ENCODE peak calls at places on chromosomes 13 and 19, in nine cellular contexts. One of them, this sample, is unnamed.

GRCh38 chr19:17306285-17306714 is 628 bp downstream of the MRPL34 start:
- DNase-seq in endothelial cell: no peak
- DNase-seq in RWPE1: no peak
- DNase-seq in activated gamma-delta T cell treated with Interleukin-2 at 50 U/mL for 16 hours: no peak
- DNase-seq in germinal center: no peak
- DNase-seq in mucosa of gallbladder: no peak
- DNase-seq in GM23248: no peak
- DNase-seq in stimulated activated CD8-positive, alpha-beta memory T cell treated with anti-CD3 and anti-CD28 coated beads, Interleukin-2, amount 100 ng/mL, for 48 hours: no peak
- DNase-seq in retinal pigment epithelial cell: no peak
- DNase-seq in this sample: no peak

GRCh38 chr13:91024157-91024792 is 323.2 kb upstream of the MIR17HG start:
- DNase-seq in endothelial cell: no peak
- DNase-seq in RWPE1: no peak
- DNase-seq in activated gamma-delta T cell treated with Interleukin-2 at 50 U/mL for 16 hours: no peak
- DNase-seq in germinal center: no peak
- DNase-seq in mucosa of gallbladder: no peak
- DNase-seq in GM23248: no peak
- DNase-seq in stimulated activated CD8-positive, alpha-beta memory T cell treated with anti-CD3 and anti-CD28 coated beads, Interleukin-2, amount 100 ng/mL, for 48 hours: no peak
- DNase-seq in retinal pigment epithelial cell: no peak
- DNase-seq in this sample: no peak

GRCh38 chr19:15432018-15432494 is 13.3 kb upstream of the AKAP8L start:
- DNase-seq in endothelial cell: no peak
- DNase-seq in RWPE1: no peak
- DNase-seq in activated gamma-delta T cell treated with Interleukin-2 at 50 U/mL for 16 hours: no peak
- DNase-seq in germinal center: peak
- DNase-seq in mucosa of gallbladder: no peak
- DNase-seq in GM23248: peak
- DNase-seq in stimulated activated CD8-positive, alpha-beta memory T cell treated with anti-CD3 and anti-CD28 coated beads, Interleukin-2, amount 100 ng/mL, for 48 hours: no peak
- DNase-seq in retinal pigment epithelial cell: no peak
- DNase-seq in this sample: no peak

GRCh38 chr13:51230473-51231105 is 8.4 kb downstream of the FAM124A start:
- DNase-seq in endothelial cell: peak
- DNase-seq in RWPE1: no peak
- DNase-seq in activated gamma-delta T cell treated with Interleukin-2 at 50 U/mL for 16 hours: no peak
- DNase-seq in germinal center: no peak
- DNase-seq in mucosa of gallbladder: peak
- DNase-seq in GM23248: peak
- DNase-seq in stimulated activated CD8-positive, alpha-beta memory T cell treated with anti-CD3 and anti-CD28 coated beads, Interleukin-2, amount 100 ng/mL, for 48 hours: no peak
- DNase-seq in retinal pigment epithelial cell: peak
- DNase-seq in this sample: no peak

GRCh38 chr19:10418281-10419199 is 1.8 kb upstream of the PDE4A start:
- DNase-seq in endothelial cell: no peak
- DNase-seq in RWPE1: no peak
- DNase-seq in activated gamma-delta T cell treated with Interleukin-2 at 50 U/mL for 16 hours: no peak
- DNase-seq in germinal center: no peak
- DNase-seq in mucosa of gallbladder: no peak
- DNase-seq in GM23248: peak
- DNase-seq in stimulated activated CD8-positive, alpha-beta memory T cell treated with anti-CD3 and anti-CD28 coated beads, Interleukin-2, amount 100 ng/mL, for 48 hours: no peak
- DNase-seq in retinal pigment epithelial cell: no peak
- DNase-seq in this sample: peak

GRCh38 chr19:16496613-16496983 is 404 bp downstream of the C19orf44 start:
- DNase-seq in endothelial cell: no peak
- DNase-seq in RWPE1: no peak
- DNase-seq in activated gamma-delta T cell treated with Interleukin-2 at 50 U/mL for 16 hours: no peak
- DNase-seq in germinal center: no peak
- DNase-seq in mucosa of gallbladder: peak
- DNase-seq in GM23248: peak
- DNase-seq in stimulated activated CD8-positive, alpha-beta memory T cell treated with anti-CD3 and anti-CD28 coated beads, Interleukin-2, amount 100 ng/mL, for 48 hours: no peak
- DNase-seq in retinal pigment epithelial cell: peak
- DNase-seq in this sample: no peak

GRCh38 chr13:46317120-46317519 is 69.9 kb downstream of the RUBCNL start:
- DNase-seq in endothelial cell: no peak
- DNase-seq in RWPE1: no peak
- DNase-seq in activated gamma-delta T cell treated with Interleukin-2 at 50 U/mL for 16 hours: no peak
- DNase-seq in germinal center: no peak
- DNase-seq in mucosa of gallbladder: no peak
- DNase-seq in GM23248: peak
- DNase-seq in stimulated activated CD8-positive, alpha-beta memory T cell treated with anti-CD3 and anti-CD28 coated beads, Interleukin-2, amount 100 ng/mL, for 48 hours: no peak
- DNase-seq in retinal pigment epithelial cell: no peak
- DNase-seq in this sample: no peak

GRCh38 chr13:112579310-112579843 is 8.6 kb downstream of the TUBGCP3 start:
- DNase-seq in endothelial cell: no peak
- DNase-seq in RWPE1: no peak
- DNase-seq in activated gamma-delta T cell treated with Interleukin-2 at 50 U/mL for 16 hours: no peak
- DNase-seq in germinal center: no peak
- DNase-seq in mucosa of gallbladder: no peak
- DNase-seq in GM23248: no peak
- DNase-seq in stimulated activated CD8-positive, alpha-beta memory T cell treated with anti-CD3 and anti-CD28 coated beads, Interleukin-2, amount 100 ng/mL, for 48 hours: no peak
- DNase-seq in retinal pigment epithelial cell: no peak
- DNase-seq in this sample: no peak

GRCh38 chr13:27964741-27965323 is 4.3 kb downstream of the CDX2 start:
- DNase-seq in endothelial cell: no peak
- DNase-seq in RWPE1: no peak
- DNase-seq in activated gamma-delta T cell treated with Interleukin-2 at 50 U/mL for 16 hours: no peak
- DNase-seq in germinal center: no peak
- DNase-seq in mucosa of gallbladder: no peak
- DNase-seq in GM23248: no peak
- DNase-seq in stimulated activated CD8-positive, alpha-beta memory T cell treated with anti-CD3 and anti-CD28 coated beads, Interleukin-2, amount 100 ng/mL, for 48 hours: no peak
- DNase-seq in retinal pigment epithelial cell: no peak
- DNase-seq in this sample: no peak

GRCh38 chr13:37602743-37603381 is 4.3 kb upstream of the POSTN start:
- DNase-seq in endothelial cell: no peak
- DNase-seq in RWPE1: peak
- DNase-seq in activated gamma-delta T cell treated with Interleukin-2 at 50 U/mL for 16 hours: no peak
- DNase-seq in germinal center: no peak
- DNase-seq in mucosa of gallbladder: no peak
- DNase-seq in GM23248: peak
- DNase-seq in stimulated activated CD8-positive, alpha-beta memory T cell treated with anti-CD3 and anti-CD28 coated beads, Interleukin-2, amount 100 ng/mL, for 48 hours: no peak
- DNase-seq in retinal pigment epithelial cell: no peak
- DNase-seq in this sample: no peak

GRCh38 chr13:98276486-98276885 is 99.4 kb upstream of the RNF113B start:
- DNase-seq in endothelial cell: no peak
- DNase-seq in RWPE1: no peak
- DNase-seq in activated gamma-delta T cell treated with Interleukin-2 at 50 U/mL for 16 hours: no peak
- DNase-seq in germinal center: no peak
- DNase-seq in mucosa of gallbladder: no peak
- DNase-seq in GM23248: no peak
- DNase-seq in stimulated activated CD8-positive, alpha-beta memory T cell treated with anti-CD3 and anti-CD28 coated beads, Interleukin-2, amount 100 ng/mL, for 48 hours: no peak
- DNase-seq in retinal pigment epithelial cell: no peak
- DNase-seq in this sample: no peak

GRCh38 chr13:52003551-52003950 is 7.7 kb downstream of the ATP7B start:
- DNase-seq in endothelial cell: no peak
- DNase-seq in RWPE1: no peak
- DNase-seq in activated gamma-delta T cell treated with Interleukin-2 at 50 U/mL for 16 hours: no peak
- DNase-seq in germinal center: no peak
- DNase-seq in mucosa of gallbladder: no peak
- DNase-seq in GM23248: no peak
- DNase-seq in stimulated activated CD8-positive, alpha-beta memory T cell treated with anti-CD3 and anti-CD28 coated beads, Interleukin-2, amount 100 ng/mL, for 48 hours: no peak
- DNase-seq in retinal pigment epithelial cell: no peak
- DNase-seq in this sample: peak

GRCh38 chr19:8697671-8698432 is 743 bp downstream of the ACTL9 start:
- DNase-seq in endothelial cell: no peak
- DNase-seq in RWPE1: no peak
- DNase-seq in activated gamma-delta T cell treated with Interleukin-2 at 50 U/mL for 16 hours: no peak
- DNase-seq in germinal center: no peak
- DNase-seq in mucosa of gallbladder: no peak
- DNase-seq in GM23248: no peak
- DNase-seq in stimulated activated CD8-positive, alpha-beta memory T cell treated with anti-CD3 and anti-CD28 coated beads, Interleukin-2, amount 100 ng/mL, for 48 hours: no peak
- DNase-seq in retinal pigment epithelial cell: no peak
- DNase-seq in this sample: no peak

GRCh38 chr13:94079876-94080275 is 399.6 kb downstream of the DCT start:
- DNase-seq in endothelial cell: no peak
- DNase-seq in RWPE1: no peak
- DNase-seq in activated gamma-delta T cell treated with Interleukin-2 at 50 U/mL for 16 hours: no peak
- DNase-seq in germinal center: no peak
- DNase-seq in mucosa of gallbladder: no peak
- DNase-seq in GM23248: peak
- DNase-seq in stimulated activated CD8-positive, alpha-beta memory T cell treated with anti-CD3 and anti-CD28 coated beads, Interleukin-2, amount 100 ng/mL, for 48 hours: no peak
- DNase-seq in retinal pigment epithelial cell: no peak
- DNase-seq in this sample: no peak

GRCh38 chr13:90430127-90430526 is 917.4 kb upstream of the MIR17HG start:
- DNase-seq in endothelial cell: no peak
- DNase-seq in RWPE1: no peak
- DNase-seq in activated gamma-delta T cell treated with Interleukin-2 at 50 U/mL for 16 hours: no peak
- DNase-seq in germinal center: no peak
- DNase-seq in mucosa of gallbladder: no peak
- DNase-seq in GM23248: no peak
- DNase-seq in stimulated activated CD8-positive, alpha-beta memory T cell treated with anti-CD3 and anti-CD28 coated beads, Interleukin-2, amount 100 ng/mL, for 48 hours: no peak
- DNase-seq in retinal pigment epithelial cell: no peak
- DNase-seq in this sample: no peak

GRCh38 chr13:45674908-45675307 is 27.2 kb upstream of the CBY2 start:
- DNase-seq in endothelial cell: no peak
- DNase-seq in RWPE1: peak
- DNase-seq in activated gamma-delta T cell treated with Interleukin-2 at 50 U/mL for 16 hours: no peak
- DNase-seq in germinal center: no peak
- DNase-seq in mucosa of gallbladder: no peak
- DNase-seq in GM23248: peak
- DNase-seq in stimulated activated CD8-positive, alpha-beta memory T cell treated with anti-CD3 and anti-CD28 coated beads, Interleukin-2, amount 100 ng/mL, for 48 hours: no peak
- DNase-seq in retinal pigment epithelial cell: peak
- DNase-seq in this sample: no peak

GRCh38 chr19:46080561-46080960 is 39.8 kb upstream of the IGFL4 start:
- DNase-seq in endothelial cell: no peak
- DNase-seq in RWPE1: no peak
- DNase-seq in activated gamma-delta T cell treated with Interleukin-2 at 50 U/mL for 16 hours: no peak
- DNase-seq in germinal center: no peak
- DNase-seq in mucosa of gallbladder: no peak
- DNase-seq in GM23248: peak
- DNase-seq in stimulated activated CD8-positive, alpha-beta memory T cell treated with anti-CD3 and anti-CD28 coated beads, Interleukin-2, amount 100 ng/mL, for 48 hours: no peak
- DNase-seq in retinal pigment epithelial cell: no peak
- DNase-seq in this sample: no peak

GRCh38 chr13:96993660-96994029 is 631 bp downstream of the OXGR1 start:
- DNase-seq in endothelial cell: no peak
- DNase-seq in RWPE1: no peak
- DNase-seq in activated gamma-delta T cell treated with Interleukin-2 at 50 U/mL for 16 hours: no peak
- DNase-seq in germinal center: no peak
- DNase-seq in mucosa of gallbladder: no peak
- DNase-seq in GM23248: peak
- DNase-seq in stimulated activated CD8-positive, alpha-beta memory T cell treated with anti-CD3 and anti-CD28 coated beads, Interleukin-2, amount 100 ng/mL, for 48 hours: no peak
- DNase-seq in retinal pigment epithelial cell: no peak
- DNase-seq in this sample: no peak

GRCh38 chr13:98004107-98004506 is 50.6 kb downstream of the IPO5 start:
- DNase-seq in endothelial cell: no peak
- DNase-seq in RWPE1: no peak
- DNase-seq in activated gamma-delta T cell treated with Interleukin-2 at 50 U/mL for 16 hours: no peak
- DNase-seq in germinal center: no peak
- DNase-seq in mucosa of gallbladder: no peak
- DNase-seq in GM23248: no peak
- DNase-seq in stimulated activated CD8-positive, alpha-beta memory T cell treated with anti-CD3 and anti-CD28 coated beads, Interleukin-2, amount 100 ng/mL, for 48 hours: no peak
- DNase-seq in retinal pigment epithelial cell: no peak
- DNase-seq in this sample: no peak

GRCh38 chr13:46622918-46623256 is 69.9 kb downstream of the LRCH1 start:
- DNase-seq in endothelial cell: no peak
- DNase-seq in RWPE1: no peak
- DNase-seq in activated gamma-delta T cell treated with Interleukin-2 at 50 U/mL for 16 hours: no peak
- DNase-seq in germinal center: no peak
- DNase-seq in mucosa of gallbladder: peak
- DNase-seq in GM23248: peak
- DNase-seq in stimulated activated CD8-positive, alpha-beta memory T cell treated with anti-CD3 and anti-CD28 coated beads, Interleukin-2, amount 100 ng/mL, for 48 hours: no peak
- DNase-seq in retinal pigment epithelial cell: peak
- DNase-seq in this sample: no peak

GRCh38 chr13:99218545-99218944 is 17.9 kb downstream of the UBAC2 start:
- DNase-seq in endothelial cell: no peak
- DNase-seq in RWPE1: no peak
- DNase-seq in activated gamma-delta T cell treated with Interleukin-2 at 50 U/mL for 16 hours: no peak
- DNase-seq in germinal center: no peak
- DNase-seq in mucosa of gallbladder: peak
- DNase-seq in GM23248: no peak
- DNase-seq in stimulated activated CD8-positive, alpha-beta memory T cell treated with anti-CD3 and anti-CD28 coated beads, Interleukin-2, amount 100 ng/mL, for 48 hours: no peak
- DNase-seq in retinal pigment epithelial cell: no peak
- DNase-seq in this sample: no peak